ENCODE peak calls at places on chromosomes 4 and X, in ten cellular contexts. One of them, this sample, is unnamed.

GRCh38 chr4:96347582-96347981 is 507.7 kb downstream of the PDHA2 start:
- DNase-seq in H54: no peak
- DNase-seq in NCI-H2171: no peak
- DNase-seq in GM12865: no peak
- DNase-seq in stomach: no peak
- DNase-seq in Panc1: no peak
- DNase-seq in left ventricle myocardium superior: no peak
- DNase-seq in lower leg skin: no peak
- DNase-seq in NCI-H2107: no peak
- DNase-seq in naive thymus-derived CD8-positive, alpha-beta T cell: no peak
- DNase-seq in this sample: no peak

GRCh38 chrX:17022205-17022604 is 75.7 kb downstream of the REPS2 start:
- DNase-seq in Panc1: no peak
- DNase-seq in stomach: no peak
- DNase-seq in H54: no peak
- DNase-seq in left ventricle myocardium superior: no peak
- DNase-seq in NCI-H2107: peak; percentile 62
- DNase-seq in lower leg skin: no peak
- DNase-seq in NCI-H2171: peak; percentile 34
- DNase-seq in naive thymus-derived CD8-positive, alpha-beta T cell: no peak
- DNase-seq in GM12865: no peak
- DNase-seq in this sample: no peak

GRCh38 chr4:158768577-158769174 is at the start of gene FNIP2:
- DNase-seq in stomach: peak; percentile 86
- DNase-seq in left ventricle myocardium superior: peak; percentile 93
- DNase-seq in NCI-H2171: peak; percentile 54
- DNase-seq in Panc1: no peak
- DNase-seq in NCI-H2107: peak; percentile 29
- DNase-seq in H54: peak; percentile 52
- DNase-seq in lower leg skin: peak; percentile 95
- DNase-seq in GM12865: peak; percentile 67
- DNase-seq in naive thymus-derived CD8-positive, alpha-beta T cell: peak; percentile 65
- DNase-seq in this sample: peak; percentile 84

GRCh38 chrX:123959281-123960063 is 2.0 kb upstream of the STAG2 start:
- DNase-seq in GM12865: no peak
- DNase-seq in lower leg skin: peak; percentile 91
- DNase-seq in left ventricle myocardium superior: peak; percentile 70
- DNase-seq in naive thymus-derived CD8-positive, alpha-beta T cell: no peak
- DNase-seq in Panc1: no peak
- DNase-seq in NCI-H2171: no peak
- DNase-seq in NCI-H2107: no peak
- DNase-seq in H54: peak; percentile 9
- DNase-seq in stomach: peak; percentile 49
- DNase-seq in this sample: peak; percentile 6

GRCh38 chr4:111064342-111064993 is 441.6 kb upstream of the PITX2 start:
- DNase-seq in lower leg skin: no peak
- DNase-seq in left ventricle myocardium superior: no peak
- DNase-seq in naive thymus-derived CD8-positive, alpha-beta T cell: no peak
- DNase-seq in Panc1: no peak
- DNase-seq in stomach: no peak
- DNase-seq in H54: peak; percentile 28
- DNase-seq in NCI-H2107: no peak
- DNase-seq in GM12865: peak; percentile 30
- DNase-seq in NCI-H2171: no peak
- DNase-seq in this sample: no peak

GRCh38 chr4:75817901-75818300 is 84.4 kb downstream of the PPEF2 start:
- DNase-seq in naive thymus-derived CD8-positive, alpha-beta T cell: no peak
- DNase-seq in NCI-H2171: no peak
- DNase-seq in Panc1: no peak
- DNase-seq in GM12865: no peak
- DNase-seq in left ventricle myocardium superior: no peak
- DNase-seq in H54: no peak
- DNase-seq in lower leg skin: no peak
- DNase-seq in NCI-H2107: no peak
- DNase-seq in stomach: no peak
- DNase-seq in this sample: no peak

GRCh38 chr4:121376097-121376496 is 4.7 kb downstream of the QRFPR start:
- DNase-seq in H54: no peak
- DNase-seq in stomach: no peak
- DNase-seq in left ventricle myocardium superior: no peak
- DNase-seq in GM12865: no peak
- DNase-seq in NCI-H2171: no peak
- DNase-seq in Panc1: no peak
- DNase-seq in NCI-H2107: no peak
- DNase-seq in lower leg skin: no peak
- DNase-seq in naive thymus-derived CD8-positive, alpha-beta T cell: no peak
- DNase-seq in this sample: no peak

GRCh38 chrX:46922601-46923000 is 10.4 kb downstream of the JADE3 start:
- DNase-seq in lower leg skin: no peak
- DNase-seq in NCI-H2107: no peak
- DNase-seq in NCI-H2171: no peak
- DNase-seq in Panc1: no peak
- DNase-seq in naive thymus-derived CD8-positive, alpha-beta T cell: no peak
- DNase-seq in H54: no peak
- DNase-seq in stomach: no peak
- DNase-seq in left ventricle myocardium superior: no peak
- DNase-seq in GM12865: no peak
- DNase-seq in this sample: no peak

GRCh38 chr4:38872620-38873019 is 5.0 kb downstream of the FAM114A1 start:
- DNase-seq in naive thymus-derived CD8-positive, alpha-beta T cell: no peak
- DNase-seq in Panc1: no peak
- DNase-seq in NCI-H2171: no peak
- DNase-seq in left ventricle myocardium superior: no peak
- DNase-seq in lower leg skin: no peak
- DNase-seq in H54: no peak
- DNase-seq in stomach: peak; percentile 42
- DNase-seq in NCI-H2107: no peak
- DNase-seq in GM12865: no peak
- DNase-seq in this sample: no peak

GRCh38 chr4:157978680-157979361 is 194.0 kb downstream of the GASK1B start:
- DNase-seq in naive thymus-derived CD8-positive, alpha-beta T cell: no peak
- DNase-seq in stomach: peak; percentile 26
- DNase-seq in NCI-H2171: peak; percentile 60
- DNase-seq in NCI-H2107: no peak
- DNase-seq in left ventricle myocardium superior: peak; percentile 52
- DNase-seq in GM12865: peak; percentile 63
- DNase-seq in Panc1: peak; percentile 42
- DNase-seq in lower leg skin: no peak
- DNase-seq in H54: peak; percentile 1
- DNase-seq in this sample: peak; percentile 90

GRCh38 chr4:60865238-60865637 is 334.9 kb upstream of the ADGRL3 start:
- DNase-seq in NCI-H2171: no peak
- DNase-seq in NCI-H2107: no peak
- DNase-seq in Panc1: no peak
- DNase-seq in naive thymus-derived CD8-positive, alpha-beta T cell: no peak
- DNase-seq in GM12865: no peak
- DNase-seq in left ventricle myocardium superior: no peak
- DNase-seq in lower leg skin: no peak
- DNase-seq in stomach: no peak
- DNase-seq in H54: no peak
- DNase-seq in this sample: peak; percentile 24

GRCh38 chr4:79042079-79042674 is 102.9 kb upstream of the PAQR3 start:
- DNase-seq in naive thymus-derived CD8-positive, alpha-beta T cell: no peak
- DNase-seq in stomach: no peak
- DNase-seq in GM12865: peak; percentile 24
- DNase-seq in left ventricle myocardium superior: no peak
- DNase-seq in H54: no peak
- DNase-seq in NCI-H2107: no peak
- DNase-seq in NCI-H2171: peak; percentile 31
- DNase-seq in Panc1: no peak
- DNase-seq in lower leg skin: no peak
- DNase-seq in this sample: peak; percentile 61

GRCh38 chr4:183300070-183300469 is 20.0 kb downstream of the CLDN22 start:
- DNase-seq in NCI-H2171: no peak
- DNase-seq in H54: no peak
- DNase-seq in left ventricle myocardium superior: no peak
- DNase-seq in Panc1: no peak
- DNase-seq in naive thymus-derived CD8-positive, alpha-beta T cell: no peak
- DNase-seq in stomach: no peak
- DNase-seq in NCI-H2107: no peak
- DNase-seq in lower leg skin: no peak
- DNase-seq in GM12865: no peak
- DNase-seq in this sample: no peak

GRCh38 chr4:149987330-149987751 is 90.9 kb upstream of the DCLK2 start:
- DNase-seq in GM12865: no peak
- DNase-seq in left ventricle myocardium superior: no peak
- DNase-seq in NCI-H2171: peak; percentile 20
- DNase-seq in stomach: no peak
- DNase-seq in NCI-H2107: no peak
- DNase-seq in lower leg skin: no peak
- DNase-seq in naive thymus-derived CD8-positive, alpha-beta T cell: no peak
- DNase-seq in Panc1: no peak
- DNase-seq in H54: no peak
- DNase-seq in this sample: peak; percentile 73

GRCh38 chr4:186607490-186607889 is 52.1 kb upstream of the MTNR1A start:
- DNase-seq in left ventricle myocardium superior: no peak
- DNase-seq in H54: no peak
- DNase-seq in NCI-H2107: no peak
- DNase-seq in NCI-H2171: no peak
- DNase-seq in naive thymus-derived CD8-positive, alpha-beta T cell: no peak
- DNase-seq in GM12865: no peak
- DNase-seq in Panc1: no peak
- DNase-seq in stomach: no peak
- DNase-seq in lower leg skin: no peak
- DNase-seq in this sample: no peak

GRCh38 chrX:153970398-153971123 is 1.1 kb downstream of the HCFC1 start:
- DNase-seq in Panc1: no peak
- DNase-seq in NCI-H2171: peak; percentile 28
- DNase-seq in GM12865: peak; percentile 38
- DNase-seq in left ventricle myocardium superior: peak; percentile 50
- DNase-seq in lower leg skin: no peak
- DNase-seq in NCI-H2107: no peak
- DNase-seq in naive thymus-derived CD8-positive, alpha-beta T cell: no peak
- DNase-seq in H54: no peak
- DNase-seq in stomach: no peak
- DNase-seq in this sample: peak; percentile 32

GRCh38 chr4:81421346-81422218 is 50.1 kb downstream of the RASGEF1B start:
- DNase-seq in Panc1: no peak
- DNase-seq in H54: no peak
- DNase-seq in NCI-H2171: no peak
- DNase-seq in NCI-H2107: no peak
- DNase-seq in left ventricle myocardium superior: no peak
- DNase-seq in stomach: peak; percentile 48
- DNase-seq in GM12865: peak; percentile 59
- DNase-seq in lower leg skin: no peak
- DNase-seq in naive thymus-derived CD8-positive, alpha-beta T cell: no peak
- DNase-seq in this sample: peak; percentile 20